ENCODE peak calls at places on chromosomes 16 and 17, in seven cellular contexts. G is colonic mucosa, K is right lobe of liver, M is tibial artery, W is PC-9, J is dorsolateral prefrontal cortex, F is A673. L is an unnamed sample. For H3K27me3, the result is how much of the 10 kb centered on the place peaks cover.

GRCh38 chr17:1647802-1648581 is 1.7 kb downstream of the RILP start:
- DNase-seq in G (no peak), K (peak), M (no peak), W (no peak), J (no peak), F (peak), L (no peak)

GRCh38 chr17:20086416-20087074 is 77.4 kb downstream of the SPECC1 start:
- DNase-seq in G (no peak), K (no peak), M (no peak), W (peak), J (no peak), F (no peak), L (no peak)

GRCh38 chr17:72665841-72666518 is 426.5 kb downstream of the SLC39A11 start:
- DNase-seq in G (no peak), K (no peak), M (no peak), W (no peak), J (no peak), F (no peak), L (no peak)

GRCh38 chr17:75488693-75489510 is 26.4 kb downstream of the CASKIN2 start:
- DNase-seq in G (no peak), K (no peak), M (no peak), W (no peak), J (no peak), F (no peak), L (no peak)

GRCh38 chr16:3672571-3673041 is 18.1 kb downstream of the DNASE1 start:
- DNase-seq in G (no peak), K (no peak), M (no peak), W (no peak), J (no peak), F (no peak), L (no peak)

GRCh38 chr17:52035336-52035915 is 123.1 kb downstream of the CA10 start:
- DNase-seq in G (no peak), K (no peak), M (no peak), W (no peak), J (peak), F (no peak), L (no peak)

GRCh38 chr17:49106366-49107210 is 26.0 kb upstream of the B4GALNT2 start:
- DNase-seq in G (no peak), K (no peak), M (no peak), W (no peak), J (no peak), F (no peak), L (no peak)

GRCh38 chr16:3736116-3736515 is 18.8 kb upstream of the TRAP1 start:
- DNase-seq in G (no peak), K (no peak), M (no peak), W (no peak), J (no peak), F (no peak), L (no peak)

GRCh38 chr17:29573871-29574731 is 5.6 kb downstream of the TP53I13 start:
- DNase-seq in G (peak), K (no peak), M (peak), W (no peak), J (peak), F (no peak), L (no peak)

GRCh38 chr16:17556276-17557052 is 85.7 kb upstream of the XYLT1 start:
- DNase-seq in G (no peak), K (no peak), M (no peak), W (no peak), J (no peak), F (peak), L (no peak)

GRCh38 chr16:5603836-5604235 is 506.2 kb upstream of the EEF2KMT start:
- DNase-seq in G (no peak), K (no peak), M (no peak), W (no peak), J (no peak), F (no peak), L (no peak)

GRCh38 chr17:60154616-60155426 is 5.0 kb downstream of the CA4 start:
- DNase-seq in G (no peak), K (no peak), M (peak), W (peak), J (no peak), F (peak), L (no peak)

GRCh38 chr16:22092143-22092933 is at the start of gene VWA3A:
- DNase-seq in G (no peak), K (no peak), M (no peak), W (peak), J (no peak), F (no peak), L (no peak)

GRCh38 chr17:30323895-30324319 is 9.9 kb downstream of the TMIGD1 start:
- DNase-seq in G (peak), K (no peak), M (no peak), W (no peak), J (no peak), F (peak), L (no peak)

GRCh38 chr17:21119247-21119944 is 7.4 kb upstream of the DHRS7B start:
- DNase-seq in G (peak), K (peak), M (peak), W (peak), J (peak), F (peak), L (no peak)

GRCh38 chr17:78731904-78732303 is 50.2 kb downstream of the CYTH1 start:
- DNase-seq in G (no peak), K (no peak), M (no peak), W (no peak), J (no peak), F (no peak), L (no peak)

GRCh38 chr16:53549970-53550406 is 47.0 kb upstream of the AKTIP start:
- DNase-seq in G (peak), K (peak), M (no peak), W (peak), J (no peak), F (peak), L (no peak)

GRCh38 chr17:82985973-82986372 is 93.4 kb upstream of the METRNL start:
- DNase-seq in G (no peak), K (peak), M (no peak), W (no peak), J (no peak), F (no peak), L (peak)

GRCh38 chr17:7588553-7589203 is 1.2 kb downstream of the SOX15 start:
- DNase-seq in G (no peak), K (no peak), M (no peak), W (peak), J (no peak), F (no peak), L (no peak)

GRCh38 chr17:28725660-28726395 is at the start of gene TLCD1:
- DNase-seq in G (peak), K (peak), M (peak), W (peak), J (no peak), F (peak), L (peak)

GRCh38 chr16:63877401-63877800 is 1244.5 kb downstream of the CDH11 start:
- DNase-seq in G (no peak), K (no peak), M (no peak), W (no peak), J (no peak), F (no peak), L (no peak)

GRCh38 chr16:52561910-52562741 is 15.2 kb upstream of the TOX3 start:
- DNase-seq in G (peak), K (peak), M (no peak), W (no peak), J (no peak), F (no peak), L (no peak)

GRCh38 chr17:27765353-27765752 is 35.0 kb downstream of the NOS2 start:
- DNase-seq in G (no peak), K (no peak), M (no peak), W (no peak), J (no peak), F (no peak), L (no peak)

GRCh38 chr17:41651625-41652460 is 27.5 kb upstream of the KRT17 start:
- DNase-seq in G (peak), K (no peak), M (peak), W (peak), J (no peak), F (no peak), L (no peak)

GRCh38 chr17:69949931-69950330 is 125.1 kb upstream of the KCNJ16 start:
- DNase-seq in G (no peak), K (no peak), M (no peak), W (no peak), J (no peak), F (no peak), L (no peak)

GRCh38 chr16:3058173-3059030 is 7.0 kb upstream of the IL32 start:
- DNase-seq in G (peak), K (peak), M (no peak), W (peak), J (no peak), F (peak), L (peak)

GRCh38 chr17:57537524-57538410 is 207.3 kb downstream of the CCDC182 start:
- DNase-seq in G (no peak), K (no peak), M (no peak), W (no peak), J (no peak), F (no peak), L (no peak)

GRCh38 chr17:27975146-27976011 is 67.1 kb upstream of the NLK start:
- DNase-seq in G (no peak), K (no peak), M (no peak), W (peak), J (peak), F (no peak), L (no peak)

GRCh38 chr16:26985100-26986065 is 81.3 kb upstream of the C16orf82 start:
- DNase-seq in G (no peak), K (no peak), M (no peak), W (no peak), J (no peak), F (no peak), L (no peak)

DNA sequence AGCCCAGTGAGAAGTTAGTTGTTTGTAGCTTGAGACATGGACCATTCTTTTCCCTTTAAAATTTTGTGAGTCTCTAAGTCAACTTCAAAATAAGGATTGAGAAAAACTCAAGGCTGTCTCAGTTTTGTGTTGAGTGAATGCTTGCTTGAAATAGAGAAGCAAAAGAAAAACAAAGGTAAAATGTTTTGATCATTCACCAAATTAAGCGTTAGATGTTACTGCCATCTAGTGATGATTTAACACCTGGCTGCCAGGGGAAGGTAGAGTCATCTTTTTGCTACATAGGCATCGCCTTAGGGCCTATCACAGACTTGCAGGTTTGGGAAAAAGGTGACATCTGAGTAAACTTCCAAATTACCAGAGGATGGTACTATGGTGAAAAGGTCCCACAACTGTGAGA is 74.4 kb downstream of the PCTP start:
- DNase-seq in G (no peak), K (no peak), M (no peak), W (no peak), J (no peak), F (peak), L (no peak)
- TF ChIP-seq CTCF in G (no peak), K (peak), M (no peak), W (peak), J (no peak), F (peak), L (peak)

GRCh38 chr16:23122107-23122506 is 27.1 kb downstream of the USP31 start:
- DNase-seq in G (no peak), K (no peak), M (no peak), W (no peak), J (no peak), F (no peak), L (no peak)
- H3K27me3 ChIP-seq in G (under half), K (under half), M (under half), W (under half), J (under half), F (under half), L (under half)

GRCh38 chr17:38871247-38871991 is 1.6 kb downstream of the LASP1 start:
- DNase-seq in G (peak), K (peak), M (peak), W (peak), J (no peak), F (peak), L (no peak)
- TF ChIP-seq CTCF in G (no peak), K (peak), M (no peak), W (peak), J (no peak), F (no peak), L (peak)

GRCh38 chr16:77304134-77304533 is 104.9 kb downstream of the SYCE1L start:
- DNase-seq in G (no peak), K (no peak), M (no peak), W (no peak), J (no peak), F (no peak), L (no peak)
- H3K27me3 ChIP-seq in G (under half), K (under half), M (under half), W (under half), J (under half), F (under half), L (under half)

DNA sequence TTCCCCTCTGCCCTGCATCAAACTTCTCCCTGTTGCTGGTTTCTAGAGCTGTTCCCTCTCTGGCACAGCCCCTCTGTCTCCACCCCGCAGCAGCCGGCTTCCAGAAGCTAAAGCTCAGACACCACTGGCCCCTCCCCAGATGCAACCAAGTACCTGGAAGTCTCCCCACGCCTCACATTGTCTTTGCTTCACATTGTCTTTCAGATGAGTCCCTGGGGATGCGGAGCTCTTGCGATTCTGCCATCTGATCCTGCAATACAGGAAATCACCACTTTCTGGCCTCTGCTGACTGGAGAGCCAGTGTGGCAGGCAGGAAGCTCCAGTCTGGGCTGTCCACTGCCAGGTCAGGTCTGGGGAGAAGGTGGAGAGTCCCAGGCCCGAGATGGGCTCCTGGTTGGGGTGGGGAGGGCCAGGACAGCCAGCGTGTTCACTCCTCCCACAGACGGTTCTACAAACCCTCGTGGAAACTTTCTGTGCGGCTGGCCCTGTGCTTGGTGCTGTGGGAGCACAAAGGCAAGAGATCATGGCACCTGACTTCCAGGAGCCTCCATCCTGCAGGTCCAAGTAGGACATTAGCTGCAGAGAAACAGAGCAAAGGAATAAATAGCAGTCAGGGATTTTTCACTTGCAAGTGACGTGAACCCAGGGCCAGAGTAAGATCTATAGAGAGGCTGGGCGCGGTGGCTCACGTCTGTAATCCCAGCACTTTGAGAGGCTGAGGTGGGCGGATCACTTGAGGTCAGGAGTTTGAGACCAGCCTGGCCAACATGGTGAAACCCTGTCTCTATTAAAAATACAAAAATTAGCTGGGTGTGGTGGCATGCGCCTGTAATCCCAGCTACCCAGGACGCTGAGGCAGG is 47.9 kb upstream of the MAP3K14 start:
- DNase-seq in G (no peak), K (peak), M (no peak), W (no peak), J (no peak), F (peak), L (no peak)
- TF ChIP-seq CTCF in G (no peak), K (no peak), M (no peak), W (no peak), J (no peak), F (no peak), L (no peak)

GRCh38 chr17:74354561-74354960 is 7.1 kb downstream of the BTBD17 start:
- DNase-seq in G (no peak), K (no peak), M (no peak), W (no peak), J (no peak), F (no peak), L (no peak)
- H3K27me3 ChIP-seq in G (half or more), K (under half), M (half or more), W (half or more), J (under half), F (half or more), L (under half)

GRCh38 chr16:78040396-78040795 is 18.0 kb downstream of the CLEC3A start:
- DNase-seq in G (no peak), K (no peak), M (no peak), W (no peak), J (no peak), F (no peak), L (no peak)

GRCh38 chr16:78048319-78048718 is 26.0 kb downstream of the CLEC3A start:
- DNase-seq in G (no peak), K (no peak), M (no peak), W (no peak), J (no peak), F (no peak), L (no peak)

DNA sequence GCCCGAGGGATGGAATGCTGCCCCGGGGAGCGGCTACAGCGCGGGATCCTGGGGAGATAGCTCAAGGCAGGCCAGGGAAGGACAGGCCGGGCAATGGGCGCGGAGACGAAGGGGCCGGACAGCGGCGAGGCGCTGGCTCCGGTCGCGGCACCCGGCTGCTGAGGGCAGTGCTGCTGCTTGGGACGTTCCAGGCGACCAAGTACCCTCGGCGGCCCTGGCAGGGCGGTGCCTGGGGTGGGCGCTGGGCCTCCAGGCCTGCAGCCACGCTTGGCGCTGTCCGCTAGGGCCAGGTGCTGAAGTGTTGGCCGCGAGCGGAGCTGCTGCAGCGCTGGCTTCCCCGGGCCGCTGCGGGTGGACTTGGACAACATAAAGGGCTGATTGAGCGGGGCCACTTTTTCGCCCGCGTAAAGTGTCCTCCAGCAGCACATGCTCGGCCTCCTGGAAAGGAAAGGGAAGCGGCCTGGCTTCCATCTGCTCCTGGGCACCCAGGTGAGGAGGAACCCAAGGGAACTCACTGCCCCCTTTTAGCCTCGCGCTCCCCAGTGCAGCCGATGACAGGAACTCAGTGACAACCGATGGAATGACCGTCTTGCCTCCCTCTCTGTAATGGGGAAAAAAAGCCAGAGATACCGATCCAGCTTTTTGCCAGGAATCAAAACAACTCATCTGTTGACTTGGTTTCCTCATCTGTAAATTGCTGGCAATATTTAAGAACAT is 23.7 kb downstream of the CLEC3A start:
- DNase-seq in G (peak), K (peak), M (peak), W (peak), J (no peak), F (peak), L (peak)
- TF ChIP-seq CTCF in G (no peak), K (no peak), M (no peak), W (no peak), J (no peak), F (peak), L (no peak)

DNA sequence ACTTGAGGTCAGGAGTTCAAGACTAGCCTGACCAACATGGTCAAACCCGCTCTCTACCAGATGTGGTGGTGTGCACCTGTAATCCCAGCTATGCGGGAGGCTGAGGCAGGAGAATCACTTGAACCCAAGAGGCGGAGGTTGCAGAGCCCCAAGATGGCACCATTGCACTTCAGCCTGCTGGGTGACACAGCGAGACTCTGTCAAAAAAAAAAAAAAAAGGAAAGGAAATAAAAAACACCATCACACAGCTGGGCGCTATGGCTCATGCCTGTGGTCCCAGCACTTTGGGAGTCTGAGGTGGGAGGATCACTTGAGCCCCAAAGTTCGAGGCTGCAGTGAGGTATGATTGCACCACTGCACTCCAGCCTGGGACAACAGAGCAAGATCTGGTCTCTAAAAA is 13.3 kb upstream of the SBK1 start:
- DNase-seq in G (no peak), K (no peak), M (no peak), W (no peak), J (no peak), F (peak), L (no peak)
- H3K27me3 ChIP-seq in G (under half), K (under half), M (half or more), W (under half), J (under half), F (under half), L (under half)